ENCODE peak calls at places on chromosomes 5 and 9, in ten cellular contexts. R, Q, Y, X, P, D, N, S, Z and T are unnamed samples.
A peak's percentile ranks its signal among the peaks of the same experiment; 100 is the strongest.

GRCh38 chr5:113989278-113989912 is 372.5 kb upstream of the KCNN2 start:
- DNase-seq in R (no peak), Q (no peak), Y (no peak), X (no peak), P (no peak), D (no peak), N (no peak), S (no peak), Z (no peak), T (no peak)

GRCh38 chr5:72152506-72152905 is 45.2 kb downstream of the MAP1B start:
- DNase-seq in R (peak; percentile 66), Q (peak; percentile 74), Y (no peak), X (no peak), P (peak; percentile 66), D (no peak), N (no peak), S (no peak), Z (no peak), T (no peak)

GRCh38 chr9:106945727-106946690 is 83.0 kb downstream of the ZNF462 start:
- DNase-seq in R (peak; percentile 89), Q (peak; percentile 94), Y (no peak), X (no peak), P (peak; percentile 52), D (no peak), N (no peak), S (no peak), Z (no peak), T (peak; percentile 44)

GRCh38 chr5:165057156-165057555 is 1551.7 kb downstream of the MAT2B start:
- DNase-seq in R (no peak), Q (no peak), Y (no peak), X (no peak), P (no peak), D (no peak), N (no peak), S (no peak), Z (no peak), T (peak; percentile 16)

GRCh38 chr9:132543251-132543650 is 39.2 kb upstream of the BARHL1 start:
- DNase-seq in R (no peak), Q (no peak), Y (no peak), X (no peak), P (no peak), D (no peak), N (no peak), S (no peak), Z (no peak), T (no peak)

GRCh38 chr9:87158779-87159178 is 211.5 kb upstream of the GAS1 start:
- DNase-seq in R (no peak), Q (no peak), Y (no peak), X (no peak), P (no peak), D (no peak), N (no peak), S (no peak), Z (no peak), T (no peak)

GRCh38 chr5:154214236-154215106 is 23.9 kb downstream of the GALNT10 start:
- DNase-seq in R (peak; percentile 32), Q (peak; percentile 78), Y (no peak), X (no peak), P (peak; percentile 27), D (no peak), N (no peak), S (no peak), Z (no peak), T (peak; percentile 91)

GRCh38 chr5:6726006-6726405 is 12.8 kb downstream of the TENT4A start:
- DNase-seq in R (no peak), Q (no peak), Y (no peak), X (no peak), P (no peak), D (no peak), N (no peak), S (peak; percentile 37), Z (no peak), T (no peak)

GRCh38 chr9:90504486-90504885 is 138.1 kb downstream of the DIRAS2 start:
- DNase-seq in R (no peak), Q (no peak), Y (no peak), X (no peak), P (no peak), D (no peak), N (no peak), S (no peak), Z (no peak), T (no peak)

GRCh38 chr9:100394032-100394695 is 32.8 kb upstream of the MSANTD3 start:
- DNase-seq in R (no peak), Q (no peak), Y (no peak), X (no peak), P (no peak), D (no peak), N (no peak), S (no peak), Z (no peak), T (no peak)

GRCh38 chr9:36798350-36799065 is 225.8 kb downstream of the MELK start:
- DNase-seq in R (no peak), Q (no peak), Y (no peak), X (no peak), P (no peak), D (no peak), N (no peak), S (no peak), Z (peak; percentile 50), T (no peak)

GRCh38 chr9:38180631-38181030 is 111.6 kb upstream of the SHB start:
- DNase-seq in R (no peak), Q (no peak), Y (no peak), X (no peak), P (no peak), D (no peak), N (no peak), S (no peak), Z (no peak), T (peak; percentile 22)

GRCh38 chr9:136135326-136136126 is 16.9 kb upstream of the TMEM250 start:
- DNase-seq in R (no peak), Q (no peak), Y (no peak), X (no peak), P (no peak), D (no peak), N (no peak), S (no peak), Z (no peak), T (no peak)

GRCh38 chr5:98934581-98934980 is 5.8 kb upstream of the CHD1 start:
- DNase-seq in R (no peak), Q (peak; percentile 63), Y (no peak), X (no peak), P (no peak), D (no peak), N (no peak), S (no peak), Z (no peak), T (peak; percentile 74)

GRCh38 chr9:124593080-124594058 is 86.2 kb upstream of the NR5A1 start:
- DNase-seq in R (no peak), Q (peak; percentile 28), Y (no peak), X (no peak), P (no peak), D (peak; percentile 59), N (no peak), S (no peak), Z (no peak), T (peak; percentile 26)

GRCh38 chr5:56111404-56111781 is 116.6 kb upstream of the IL6ST start:
- DNase-seq in R (no peak), Q (no peak), Y (no peak), X (no peak), P (no peak), D (no peak), N (no peak), S (no peak), Z (no peak), T (no peak)

DNA sequence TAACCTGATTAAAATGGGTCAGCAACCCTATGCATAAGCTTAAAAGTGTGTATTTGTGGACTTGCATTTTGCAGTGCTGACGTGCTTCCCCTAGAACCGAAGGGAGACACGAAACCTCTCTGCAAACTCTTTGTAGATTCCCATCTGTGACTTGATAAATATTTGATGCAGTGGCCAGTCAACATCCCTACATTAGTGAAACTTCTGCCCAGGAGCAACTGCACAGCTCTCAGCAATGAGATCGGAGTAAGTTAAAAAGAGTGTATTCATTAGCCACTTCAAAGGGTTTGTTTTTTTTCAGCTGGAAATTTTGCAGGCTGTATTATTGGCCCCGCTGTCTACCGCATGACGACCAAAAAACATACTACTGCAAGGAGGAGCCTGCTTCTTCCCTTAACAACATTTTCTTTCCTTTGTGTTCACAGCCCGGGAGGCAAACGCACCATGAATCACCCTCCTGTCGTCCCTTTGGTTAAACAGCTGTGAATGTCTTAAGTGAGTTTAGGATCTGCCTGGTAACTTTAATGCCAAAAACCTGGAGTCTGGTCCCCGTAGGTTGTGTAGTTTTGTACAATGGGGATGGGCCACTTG is 38.0 kb upstream of the TCERG1 start:
- DNase-seq in R (peak; percentile 35), Q (peak; percentile 45), Y (no peak), X (no peak), P (no peak), D (no peak), N (no peak), S (no peak), Z (no peak), T (peak; percentile 75)
- H3K4me3 ChIP-seq in R (peak overlapping the region; percentile 31), Q (no peak overlapping the region), Y (no peak overlapping the region), X (no peak overlapping the region), P (no peak overlapping the region), D (no peak overlapping the region), N (no peak overlapping the region), S (no peak overlapping the region), Z (no peak overlapping the region), T (no peak overlapping the region)

GRCh38 chr9:11319477-11320060 is 706.8 kb upstream of the PTPRD start:
- DNase-seq in R (peak; percentile 13), Q (peak; percentile 16), Y (peak; percentile 4), X (peak; percentile 5), P (no peak), D (no peak), N (no peak), S (no peak), Z (no peak), T (peak; percentile 44)
- TF ChIP-seq CTCF in R (peak; percentile 79), Q (peak; percentile 37), Y (peak; percentile 68), X (peak; percentile 55), P (no peak), D (peak; percentile 70), N (peak; percentile 44), S (peak; percentile 32), Z (peak; percentile 35), T (peak; percentile 63)

GRCh38 chr5:59744531-59744992 is 149.0 kb downstream of the PDE4D start:
- DNase-seq in R (peak; percentile 46), Q (peak; percentile 75), Y (no peak), X (no peak), P (no peak), D (no peak), N (no peak), S (no peak), Z (no peak), T (peak; percentile 98)
- H3K4me3 ChIP-seq in R (no peak overlapping the region), Q (no peak overlapping the region), Y (no peak overlapping the region), X (no peak overlapping the region), P (no peak overlapping the region), D (no peak overlapping the region), N (no peak overlapping the region), S (no peak overlapping the region), Z (no peak overlapping the region), T (no peak overlapping the region)

DNA sequence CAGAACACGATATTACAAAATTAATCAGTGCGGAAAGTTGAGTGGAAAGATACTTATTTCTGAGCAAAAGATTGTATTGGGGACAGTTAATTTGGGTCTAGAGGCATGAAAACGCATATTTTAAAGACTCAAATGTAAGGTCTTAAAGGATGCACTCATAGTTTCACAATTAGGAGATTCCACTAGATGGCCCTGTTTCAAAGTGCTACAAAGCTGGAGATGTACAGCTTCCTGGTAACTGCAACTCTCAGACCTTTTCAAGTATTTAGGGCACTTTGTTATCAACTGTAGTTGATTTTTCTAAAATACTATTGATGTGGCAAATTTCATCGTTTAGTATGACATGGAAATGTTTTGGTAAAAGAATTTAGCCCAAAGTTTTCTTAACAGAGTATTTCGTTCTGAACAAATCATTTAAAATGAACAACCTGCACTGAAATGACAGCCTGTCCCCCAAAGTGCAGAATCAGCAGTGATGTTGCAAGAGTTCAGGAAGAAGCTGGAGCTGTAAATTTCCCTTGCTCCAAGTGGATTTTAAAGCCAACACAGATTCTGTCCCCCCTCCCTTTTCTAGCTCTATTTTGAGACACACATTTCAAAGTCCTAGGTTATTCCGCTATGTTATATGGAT is 16.2 kb upstream of the NDUFB6 start:
- DNase-seq in R (peak; percentile 39), Q (peak; percentile 69), Y (peak; percentile 73), X (no peak), P (no peak), D (no peak), N (no peak), S (no peak), Z (no peak), T (peak; percentile 69)
- TF ChIP-seq CTCF in R (peak; percentile 60), Q (peak; percentile 68), Y (peak; percentile 94), X (peak; percentile 57), P (peak; percentile 55), D (peak; percentile 50), N (peak; percentile 59), S (peak; percentile 18), Z (peak; percentile 54), T (peak; percentile 50)